ENCODE peak calls at places on chromosomes 13 and 19, in four cellular contexts. One of them, this sample, is unnamed.

GRCh38 chr19:52028780-52029123 is 573 bp upstream of the ZNF614 start:
- DNase-seq in aorta: no peak
- DNase-seq in PC-9: no peak
- DNase-seq in K562: no peak
- DNase-seq in this sample: no peak

GRCh38 chr13:33347866-33348265 is 62.3 kb upstream of the STARD13 start:
- DNase-seq in aorta: no peak
- DNase-seq in K562: no peak
- DNase-seq in PC-9: no peak
- DNase-seq in this sample: no peak

GRCh38 chr13:28479005-28479404 is 15.9 kb downstream of the FLT1 start:
- DNase-seq in aorta: no peak
- DNase-seq in PC-9: no peak
- DNase-seq in K562: no peak
- DNase-seq in this sample: no peak

GRCh38 chr13:112614835-112615234 is 26.9 kb upstream of the TUBGCP3 start:
- DNase-seq in aorta: no peak
- DNase-seq in K562: no peak
- DNase-seq in PC-9: no peak
- DNase-seq in this sample: no peak

GRCh38 chr13:91216928-91217700 is 130.4 kb upstream of the MIR17HG start:
- DNase-seq in PC-9: no peak
- DNase-seq in aorta: no peak
- DNase-seq in K562: no peak
- DNase-seq in this sample: no peak

GRCh38 chr13:42355118-42355840 is 83.3 kb downstream of the AKAP11 start:
- DNase-seq in aorta: no peak
- DNase-seq in K562: no peak
- DNase-seq in PC-9: no peak
- DNase-seq in this sample: no peak

GRCh38 chr13:113122571-113123225 is at the start of gene F10:
- DNase-seq in aorta: peak; percentile 81
- DNase-seq in K562: peak; percentile 64
- DNase-seq in PC-9: no peak
- DNase-seq in this sample: peak; percentile 47

GRCh38 chr19:51712461-51713081 is 11.2 kb downstream of the HAS1 start:
- DNase-seq in PC-9: peak; percentile 64
- DNase-seq in K562: no peak
- DNase-seq in aorta: no peak
- DNase-seq in this sample: no peak

GRCh38 chr19:38547446-38547845 is 70.3 kb downstream of the MAP4K1 start:
- DNase-seq in aorta: no peak
- DNase-seq in K562: no peak
- DNase-seq in PC-9: no peak
- DNase-seq in this sample: no peak

GRCh38 chr19:10270180-10270615 is 722 bp upstream of the ICAM1 start:
- DNase-seq in aorta: peak; percentile 91
- DNase-seq in K562: peak; percentile 76
- DNase-seq in PC-9: no peak
- DNase-seq in this sample: peak; percentile 83

GRCh38 chr13:106612688-106613087 is 44.8 kb upstream of the ARGLU1 start:
- DNase-seq in PC-9: no peak
- DNase-seq in K562: no peak
- DNase-seq in aorta: peak; percentile 80
- DNase-seq in this sample: peak; percentile 67

GRCh38 chr19:52453324-52454094 is at the start of gene ZNF578:
- DNase-seq in aorta: peak; percentile 92
- DNase-seq in PC-9: no peak
- DNase-seq in K562: peak; percentile 64
- DNase-seq in this sample: peak; percentile 75

GRCh38 chr19:3659746-3660112 is 33.1 kb upstream of the CACTIN start:
- DNase-seq in PC-9: no peak
- DNase-seq in aorta: no peak
- DNase-seq in K562: no peak
- DNase-seq in this sample: no peak

GRCh38 chr19:3658823-3659745 is 32.5 kb upstream of the CACTIN start:
- DNase-seq in aorta: no peak
- DNase-seq in K562: no peak
- DNase-seq in PC-9: no peak
- DNase-seq in this sample: no peak

GRCh38 chr19:3658004-3658822 is 31.6 kb upstream of the CACTIN start:
- DNase-seq in K562: no peak
- DNase-seq in PC-9: no peak
- DNase-seq in aorta: no peak
- DNase-seq in this sample: no peak

GRCh38 chr19:3661284-3662238 is 35.0 kb upstream of the CACTIN start:
- DNase-seq in PC-9: no peak
- DNase-seq in aorta: no peak
- DNase-seq in K562: no peak
- DNase-seq in this sample: no peak

GRCh38 chr19:3660493-3661219 is 34.1 kb upstream of the CACTIN start:
- DNase-seq in aorta: no peak
- DNase-seq in K562: no peak
- DNase-seq in PC-9: no peak
- DNase-seq in this sample: no peak
- H3K36me3 ChIP-seq in aorta: peaks cover 4% of the 10 kb centered on the region
- H3K36me3 ChIP-seq in K562: peaks cover 84% of the 10 kb centered on the region
- H3K36me3 ChIP-seq in PC-9: no peaks in the 10 kb centered on the region
- H3K36me3 ChIP-seq in this sample: peaks cover 67% of the 10 kb centered on the region

GRCh38 chr19:32405431-32406160 is at the start of gene DPY19L3:
- DNase-seq in aorta: peak; percentile 98
- DNase-seq in K562: peak; percentile 99
- DNase-seq in PC-9: peak; percentile 79
- DNase-seq in this sample: peak; percentile 96

GRCh38 chr19:32407004-32407992 is 1.7 kb downstream of the DPY19L3 start:
- DNase-seq in aorta: no peak
- DNase-seq in PC-9: no peak
- DNase-seq in K562: peak; percentile 56
- DNase-seq in this sample: peak; percentile 34

GRCh38 chr19:32404213-32404938 is 1.2 kb upstream of the DPY19L3 start:
- DNase-seq in K562: no peak
- DNase-seq in PC-9: no peak
- DNase-seq in aorta: no peak
- DNase-seq in this sample: no peak

GRCh38 chr19:32404939-32405430 is 585 bp upstream of the DPY19L3 start:
- DNase-seq in PC-9: no peak
- DNase-seq in aorta: peak; percentile 91
- DNase-seq in K562: no peak
- DNase-seq in this sample: peak; percentile 72

DNA sequence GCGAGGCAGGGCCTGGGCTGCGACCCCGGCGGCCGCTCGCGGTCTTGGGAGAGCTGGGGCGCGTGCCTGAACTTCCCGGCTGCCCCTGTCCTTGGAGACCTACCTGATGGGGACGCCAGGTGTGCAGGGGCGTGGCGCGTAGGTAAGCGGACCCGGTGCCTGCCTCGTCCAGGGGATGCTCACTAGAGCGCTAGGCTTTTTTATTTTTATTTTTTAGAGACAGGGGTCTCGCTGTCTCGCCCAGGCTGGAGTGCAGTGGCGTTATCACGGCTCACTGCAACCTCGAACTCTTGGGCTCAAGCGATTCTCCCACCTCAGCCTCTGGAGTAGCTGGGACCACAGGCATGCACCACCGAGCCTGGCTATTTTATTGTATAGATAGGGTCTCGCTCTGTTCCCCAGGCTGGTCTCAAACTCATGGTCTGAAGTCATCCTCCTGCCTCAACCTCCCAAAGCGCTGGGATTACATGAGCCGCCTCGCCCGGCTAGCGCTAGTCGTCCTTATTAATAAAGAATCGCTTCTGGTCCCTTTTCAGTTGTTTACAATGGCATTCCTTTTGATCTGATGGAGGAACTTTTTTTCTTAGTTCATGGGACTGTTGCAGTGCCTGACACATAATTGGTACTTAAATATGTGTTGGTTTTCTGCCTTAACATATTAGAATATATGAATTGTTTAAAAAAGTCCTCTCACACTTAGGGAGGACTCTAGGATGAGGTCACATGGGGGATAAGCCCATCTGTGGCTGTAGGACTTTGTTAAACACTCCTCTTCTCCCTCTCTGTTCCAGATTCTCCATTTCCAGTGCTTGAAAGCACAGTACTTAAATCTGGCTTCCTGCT is 812 bp downstream of the DPY19L3 start:
- DNase-seq in K562: no peak
- DNase-seq in PC-9: no peak
- DNase-seq in aorta: no peak
- DNase-seq in this sample: no peak
- H3K27ac ChIP-seq in K562: peak overlapping the region; percentile 96
- H3K27ac ChIP-seq in PC-9: no peak overlapping the region
- H3K27ac ChIP-seq in aorta: peak overlapping the region; percentile 19
- H3K27ac ChIP-seq in this sample: peak overlapping the region; percentile 97

GRCh38 chr19:2808129-2808941 is 11.3 kb upstream of the ZNF554 start:
- DNase-seq in PC-9: no peak
- DNase-seq in aorta: no peak
- DNase-seq in K562: no peak
- DNase-seq in this sample: no peak

GRCh38 chr19:2806736-2807378 is 12.8 kb upstream of the ZNF554 start:
- DNase-seq in K562: no peak
- DNase-seq in PC-9: no peak
- DNase-seq in aorta: no peak
- DNase-seq in this sample: no peak

GRCh38 chr19:2809387-2810140 is 10.1 kb upstream of the ZNF554 start:
- DNase-seq in aorta: no peak
- DNase-seq in K562: no peak
- DNase-seq in PC-9: no peak
- DNase-seq in this sample: no peak

GRCh38 chr19:2805991-2806649 is 13.5 kb upstream of the ZNF554 start:
- DNase-seq in K562: no peak
- DNase-seq in PC-9: no peak
- DNase-seq in aorta: no peak
- DNase-seq in this sample: no peak

DNA sequence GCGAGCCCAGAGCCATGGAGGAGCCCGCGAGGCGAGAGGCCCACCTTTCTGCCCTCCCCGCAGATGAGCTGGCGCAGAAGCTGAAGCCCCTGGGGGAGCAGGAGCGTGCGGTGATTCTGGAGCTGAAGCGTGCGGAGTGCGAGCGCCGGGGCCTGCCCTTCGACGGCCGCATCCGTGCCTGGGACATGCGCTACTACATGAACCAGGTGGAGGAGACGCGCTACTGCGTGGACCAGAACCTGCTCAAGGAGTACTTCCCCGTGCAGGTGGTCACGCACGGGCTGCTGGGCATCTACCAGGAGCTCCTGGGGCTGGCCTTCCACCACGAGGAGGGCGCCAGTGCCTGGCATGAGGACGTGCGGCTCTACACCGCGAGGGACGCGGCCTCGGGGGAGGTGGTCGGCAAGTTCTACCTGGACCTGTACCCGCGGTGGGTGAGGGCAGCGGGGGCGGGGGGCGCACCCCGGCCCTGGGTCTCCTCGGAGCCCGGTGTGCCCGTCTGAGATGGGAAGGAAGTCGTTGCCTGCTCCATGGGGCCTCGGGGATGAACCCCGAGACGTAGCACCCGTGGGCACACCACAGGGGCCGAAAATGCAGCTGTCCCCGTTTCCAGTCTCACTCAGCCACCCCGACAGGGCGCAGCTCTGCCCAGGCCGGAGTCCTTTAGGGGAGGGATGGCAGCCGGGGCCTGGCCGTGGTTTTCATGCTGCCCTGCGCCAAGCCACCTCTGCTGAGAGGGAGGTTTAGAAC is 12.1 kb upstream of the ZNF554 start:
- DNase-seq in PC-9: no peak
- DNase-seq in aorta: no peak
- DNase-seq in K562: no peak
- DNase-seq in this sample: no peak
- H3K36me3 ChIP-seq in PC-9: no peaks in the 10 kb centered on the region
- H3K36me3 ChIP-seq in aorta: no peaks in the 10 kb centered on the region
- H3K36me3 ChIP-seq in K562: peaks cover 94% of the 10 kb centered on the region
- H3K36me3 ChIP-seq in this sample: peaks cover 63% of the 10 kb centered on the region

GRCh38 chr19:40640744-40641143 is 39.6 kb downstream of the LTBP4 start:
- DNase-seq in aorta: no peak
- DNase-seq in PC-9: no peak
- DNase-seq in K562: peak; percentile 43
- DNase-seq in this sample: no peak

GRCh38 chr19:40639638-40639982 is 38.4 kb downstream of the LTBP4 start:
- DNase-seq in PC-9: no peak
- DNase-seq in aorta: no peak
- DNase-seq in K562: no peak
- DNase-seq in this sample: no peak

GRCh38 chr19:40642062-40642706 is 41.0 kb downstream of the LTBP4 start:
- DNase-seq in K562: no peak
- DNase-seq in PC-9: no peak
- DNase-seq in aorta: no peak
- DNase-seq in this sample: no peak

GRCh38 chr19:40642757-40643325 is 41.7 kb downstream of the LTBP4 start:
- DNase-seq in PC-9: no peak
- DNase-seq in K562: no peak
- DNase-seq in aorta: no peak
- DNase-seq in this sample: no peak

DNA sequence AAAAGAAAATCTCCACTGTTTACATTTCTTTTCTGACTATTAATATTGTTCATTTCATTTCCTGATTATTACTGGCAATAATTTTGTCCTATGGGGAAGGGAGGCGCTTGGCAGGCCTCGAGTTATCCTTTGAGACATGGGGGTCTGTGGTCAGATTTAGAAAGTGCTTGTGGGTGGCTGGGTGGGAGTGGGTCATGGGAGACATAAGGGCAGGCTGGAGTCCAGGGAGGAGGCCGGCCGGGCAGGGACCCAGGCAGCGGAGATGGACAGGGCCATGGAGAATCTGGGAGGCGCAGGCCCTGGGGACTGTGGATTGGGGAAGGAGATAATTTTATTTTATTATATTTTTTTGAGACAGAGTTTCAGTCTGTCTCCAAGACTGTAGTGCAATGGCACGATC is 40.1 kb downstream of the LTBP4 start:
- DNase-seq in PC-9: no peak
- DNase-seq in aorta: no peak
- DNase-seq in K562: no peak
- DNase-seq in this sample: no peak
- H3K27ac ChIP-seq in PC-9: no peak overlapping the region
- H3K27ac ChIP-seq in aorta: peak overlapping the region; percentile 85
- H3K27ac ChIP-seq in K562: peak overlapping the region; percentile 45
- H3K27ac ChIP-seq in this sample: no peak overlapping the region

GRCh38 chr19:2185734-2186070 is 22.0 kb downstream of the DOT1L start:
- DNase-seq in PC-9: no peak
- DNase-seq in aorta: no peak
- DNase-seq in K562: no peak
- DNase-seq in this sample: no peak

GRCh38 chr19:2184422-2185012 is 20.8 kb downstream of the DOT1L start:
- DNase-seq in K562: no peak
- DNase-seq in PC-9: no peak
- DNase-seq in aorta: no peak
- DNase-seq in this sample: no peak

GRCh38 chr19:2188708-2189385 is 25.1 kb downstream of the DOT1L start:
- DNase-seq in K562: no peak
- DNase-seq in aorta: no peak
- DNase-seq in PC-9: no peak
- DNase-seq in this sample: no peak

GRCh38 chr19:2186071-2186846 is 22.5 kb downstream of the DOT1L start:
- DNase-seq in aorta: peak; percentile 95
- DNase-seq in K562: no peak
- DNase-seq in PC-9: no peak
- DNase-seq in this sample: peak; percentile 79

GRCh38 chr19:2187164-2187563 is 23.4 kb downstream of the DOT1L start:
- DNase-seq in PC-9: no peak
- DNase-seq in aorta: no peak
- DNase-seq in K562: no peak
- DNase-seq in this sample: no peak
- H3K36me3 ChIP-seq in PC-9: no peaks in the 10 kb centered on the region
- H3K36me3 ChIP-seq in aorta: no peaks in the 10 kb centered on the region
- H3K36me3 ChIP-seq in K562: peaks cover 94% of the 10 kb centered on the region
- H3K36me3 ChIP-seq in this sample: peaks cover 47% of the 10 kb centered on the region